ENCODE peak calls at places on chromosomes 1 and 21, in ten cellular contexts. O is GM12878; A is lower lobe of right lung; J is left lung; W is right cardiac atrium; X is naive thymus-derived CD4-positive, alpha-beta T cell; V is foreskin keratinocyte; N is CD8-positive, alpha-beta T cell; R is IMR-90; F is PC-3. Y is an unnamed sample.

GRCh38 chr1:66732407-66733166 is 19.7 kb upstream of the DYNLT5 start:
- ATAC-seq in R (peak; percentile 19), X (peak; percentile 83), V (peak; percentile 60), O (no peak), W (no peak), F (peak; percentile 20), J (peak; percentile 71), A (peak; percentile 67), N (no peak), Y (no peak)

GRCh38 chr1:44076093-44076492 is 42.5 kb upstream of the KLF17 start:
- ATAC-seq in J (no peak), A (no peak), X (no peak), O (no peak), N (no peak), W (no peak), V (no peak), F (no peak), R (no peak), Y (no peak)

GRCh38 chr1:242800521-242800920 is 276.0 kb upstream of the PLD5 start:
- ATAC-seq in J (no peak), F (no peak), W (no peak), A (no peak), N (no peak), O (peak; percentile 80), V (no peak), R (no peak), X (no peak), Y (no peak)

GRCh38 chr1:33425900-33426299 is 5.0 kb downstream of the PHC2 start:
- ATAC-seq in O (peak; percentile 90), W (no peak), N (no peak), A (no peak), R (no peak), X (no peak), F (no peak), V (no peak), J (no peak), Y (no peak)

GRCh38 chr21:35833991-35834390 is 226.3 kb downstream of the SETD4 start:
- ATAC-seq in N (no peak), W (peak; percentile 47), O (no peak), R (no peak), V (no peak), A (no peak), F (no peak), X (no peak), J (no peak), Y (no peak)

GRCh38 chr1:17120962-17121837 is 1.9 kb upstream of the PADI2 start:
- ATAC-seq in V (no peak), N (no peak), W (no peak), R (no peak), F (no peak), O (no peak), A (peak; percentile 3), J (peak; percentile 57), X (no peak), Y (no peak)

GRCh38 chr1:70945266-70945665 is 102.3 kb downstream of the PTGER3 start:
- ATAC-seq in F (no peak), O (no peak), R (no peak), N (no peak), W (no peak), V (no peak), A (no peak), X (no peak), J (no peak), Y (no peak)

GRCh38 chr1:203607169-203607873 is 19.3 kb upstream of the ATP2B4 start:
- ATAC-seq in N (peak; percentile 89), O (peak; percentile 76), W (peak; percentile 76), J (peak; percentile 64), X (peak; percentile 94), R (peak; percentile 73), V (peak; percentile 68), F (peak; percentile 62), A (peak; percentile 37), Y (peak; percentile 39)

DNA sequence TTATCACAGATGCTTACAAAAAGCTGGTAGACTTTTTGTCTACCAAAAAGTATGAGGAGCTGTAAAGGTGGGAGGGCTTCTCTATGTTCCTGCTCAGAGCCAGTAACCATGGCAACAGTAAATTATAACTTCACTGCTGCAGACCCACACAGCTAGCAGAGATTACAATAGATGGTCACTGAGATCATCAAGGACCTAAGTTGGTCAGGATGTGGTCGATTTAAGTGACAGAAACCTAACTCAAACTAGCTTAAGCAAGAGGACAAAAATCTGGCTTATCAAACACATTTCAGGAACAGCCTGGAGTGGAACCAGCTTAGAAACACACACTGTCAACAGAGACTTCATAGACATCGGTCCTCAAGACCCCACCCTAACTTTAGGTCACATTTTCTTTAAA is 113.4 kb upstream of the ATP1A1 start:
- ATAC-seq in X (peak; percentile 18), A (no peak), V (no peak), O (peak; percentile 69), R (no peak), J (no peak), W (no peak), F (no peak), N (no peak), Y (no peak)
- H3K4me1 ChIP-seq in X (peaks cover 10% of the 10 kb centered on the region), A (peaks cover 5% of the 10 kb centered on the region), V (no peaks in the 10 kb centered on the region), O (peaks cover 6% of the 10 kb centered on the region), R (no peaks in the 10 kb centered on the region), J (no peaks in the 10 kb centered on the region), W (no peaks in the 10 kb centered on the region), F (no peaks in the 10 kb centered on the region), N (no peaks in the 10 kb centered on the region), Y (no peaks in the 10 kb centered on the region)

GRCh38 chr1:212597495-212597894 is 11.1 kb upstream of the ATF3 start:
- ATAC-seq in N (no peak), J (no peak), F (no peak), A (peak; percentile 33), W (no peak), X (no peak), V (no peak), R (no peak), O (no peak), Y (no peak)
- H3K4me1 ChIP-seq in N (peaks cover 11% of the 10 kb centered on the region), J (no peaks in the 10 kb centered on the region), F (peaks cover 59% of the 10 kb centered on the region), A (peaks cover 9% of the 10 kb centered on the region), W (no peaks in the 10 kb centered on the region), X (peaks cover 11% of the 10 kb centered on the region), V (peaks cover 21% of the 10 kb centered on the region), R (peaks cover 10% of the 10 kb centered on the region), O (peaks cover 17% of the 10 kb centered on the region), Y (no peaks in the 10 kb centered on the region)

GRCh38 chr1:26739251-26739914 is 43.6 kb downstream of the ARID1A start:
- ATAC-seq in O (no peak), A (no peak), W (no peak), V (no peak), F (no peak), N (peak; percentile 12), X (peak; percentile 16), R (no peak), J (no peak), Y (no peak)

GRCh38 chr1:26743426-26744059 is 44.2 kb upstream of the PIGV start:
- ATAC-seq in R (no peak), F (no peak), W (no peak), V (no peak), N (peak; percentile 1), O (peak; percentile 21), A (no peak), J (no peak), X (no peak), Y (no peak)

GRCh38 chr1:26740958-26741357 is 45.1 kb downstream of the ARID1A start:
- ATAC-seq in R (no peak), W (no peak), N (no peak), V (no peak), X (no peak), J (no peak), F (no peak), A (no peak), O (no peak), Y (no peak)

GRCh38 chr1:26744075-26744958 is 43.4 kb upstream of the PIGV start:
- ATAC-seq in X (peak; percentile 97), F (peak; percentile 98), J (peak; percentile 95), A (peak; percentile 98), V (peak; percentile 83), N (peak; percentile 91), R (peak; percentile 94), W (peak; percentile 98), O (peak; percentile 100), Y (peak; percentile 95)

DNA sequence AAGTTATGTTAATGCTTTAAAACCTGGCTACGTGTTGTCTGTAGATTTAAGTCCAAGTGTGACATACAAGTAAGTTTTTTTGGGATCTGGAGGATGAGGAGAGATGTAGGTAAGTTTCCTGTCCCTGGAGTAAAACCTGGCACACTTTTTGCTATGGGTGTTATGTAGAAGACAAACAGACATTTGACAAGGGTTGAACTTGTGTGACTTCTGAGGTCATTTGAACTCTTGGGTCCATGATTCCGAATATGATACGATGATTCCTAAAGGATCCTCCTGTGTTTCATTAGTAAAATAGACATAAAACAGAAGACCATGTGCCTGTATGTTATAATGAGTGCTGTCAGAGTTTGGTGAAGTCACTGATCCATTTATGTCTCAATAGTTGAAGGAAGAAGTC is 44.2 kb downstream of the ARID1A start:
- ATAC-seq in A (no peak), J (no peak), X (no peak), N (no peak), V (no peak), R (no peak), F (no peak), O (no peak), W (no peak), Y (no peak)
- H3K4me1 ChIP-seq in A (peaks cover 55% of the 10 kb centered on the region), J (peaks cover 8% of the 10 kb centered on the region), X (peaks cover 67% of the 10 kb centered on the region), N (peaks cover 72% of the 10 kb centered on the region), V (peaks cover 17% of the 10 kb centered on the region), R (peaks cover 4% of the 10 kb centered on the region), F (peaks cover 15% of the 10 kb centered on the region), O (peaks cover 60% of the 10 kb centered on the region), W (peaks cover 4% of the 10 kb centered on the region), Y (peaks cover 6% of the 10 kb centered on the region)

GRCh38 chr1:223730471-223730870 is 18.1 kb downstream of the CAPN2 start:
- ATAC-seq in V (no peak), W (no peak), N (no peak), J (no peak), A (no peak), F (no peak), O (no peak), R (no peak), X (no peak), Y (no peak)

GRCh38 chr1:223731076-223731770 is 18.9 kb downstream of the CAPN2 start:
- ATAC-seq in N (no peak), R (peak; percentile 16), A (peak; percentile 37), F (peak; percentile 38), J (peak; percentile 36), W (peak; percentile 50), V (peak; percentile 10), X (no peak), O (no peak), Y (peak; percentile 63)

GRCh38 chr1:223733898-223734852 is 21.8 kb downstream of the CAPN2 start:
- ATAC-seq in O (no peak), R (no peak), W (no peak), V (no peak), X (no peak), F (no peak), A (peak; percentile 61), J (peak; percentile 30), N (no peak), Y (no peak)

GRCh38 chr1:223729906-223730305 is 17.6 kb downstream of the CAPN2 start:
- ATAC-seq in F (no peak), V (no peak), O (no peak), J (no peak), X (no peak), A (no peak), N (no peak), R (no peak), W (no peak), Y (no peak)

DNA sequence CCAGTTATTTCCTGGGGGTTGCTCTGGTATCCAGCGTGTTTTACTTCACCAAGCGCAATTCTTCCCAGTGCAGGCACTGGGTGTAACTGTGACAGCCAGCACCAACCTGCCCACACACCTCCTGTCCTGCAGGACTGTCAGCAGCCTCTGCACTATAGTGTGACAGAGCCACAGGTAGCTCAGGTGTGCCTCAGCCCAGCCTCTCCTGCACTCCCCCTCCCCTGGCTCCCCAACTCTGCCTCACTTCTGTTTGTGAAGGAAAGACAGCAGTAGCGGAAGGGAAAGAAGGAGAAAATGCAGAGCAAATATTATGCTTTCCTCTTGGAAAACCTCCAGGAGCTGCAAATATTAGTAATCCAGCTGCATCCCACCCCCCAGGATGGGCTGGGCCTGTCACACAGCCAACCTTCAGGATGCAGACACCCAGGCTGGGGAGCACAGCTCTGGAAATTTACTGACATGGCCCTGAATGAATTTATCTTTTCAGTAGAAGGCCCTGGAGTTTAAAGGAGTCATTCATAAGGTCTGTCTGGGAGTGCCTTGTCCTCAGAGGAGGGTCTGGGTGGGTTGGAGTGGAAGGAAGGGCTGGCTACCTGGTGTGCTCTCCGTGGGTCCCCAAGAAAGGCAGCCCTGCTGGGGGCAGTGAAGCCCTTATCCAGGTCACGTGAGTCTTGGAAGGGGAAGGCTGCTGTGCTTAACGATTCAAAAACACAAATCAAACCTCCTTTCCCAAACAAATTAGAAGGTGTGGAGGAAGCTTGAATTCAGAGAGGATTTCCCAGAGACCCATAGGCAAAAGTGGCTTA is 20.9 kb downstream of the CAPN2 start:
- ATAC-seq in J (peak; percentile 22), W (peak; percentile 73), R (no peak), N (no peak), A (peak; percentile 26), X (no peak), V (no peak), F (peak; percentile 59), O (no peak), Y (no peak)
- H3K4me1 ChIP-seq in J (peaks cover 42% of the 10 kb centered on the region), W (peaks cover 26% of the 10 kb centered on the region), R (peaks cover 33% of the 10 kb centered on the region), N (no peaks in the 10 kb centered on the region), A (peaks cover 65% of the 10 kb centered on the region), X (no peaks in the 10 kb centered on the region), V (peaks cover 31% of the 10 kb centered on the region), F (peaks cover 68% of the 10 kb centered on the region), O (no peaks in the 10 kb centered on the region), Y (peaks cover 48% of the 10 kb centered on the region)